ENCODE peak calls at places on chromosomes 11 and 22, in eight cellular contexts. One of them, this sample, is unnamed.

GRCh38 chr11:14262271-14262846 is 96.6 kb downstream of the RRAS2 start:
- DNase-seq in osteocyte: no peak
- DNase-seq in kidney: no peak
- DNase-seq in MCF 10A: no peak
- DNase-seq in endothelial cell of umbilical vein: no peak
- DNase-seq in stomach: no peak
- DNase-seq in choroid plexus epithelial cell: peak; percentile 56
- DNase-seq in fibroblast of the aortic adventitia: peak; percentile 24
- DNase-seq in this sample: no peak

GRCh38 chr11:61718613-61719302 is 33.7 kb upstream of the MYRF start:
- DNase-seq in endothelial cell of umbilical vein: peak; percentile 64
- DNase-seq in choroid plexus epithelial cell: peak; percentile 63
- DNase-seq in fibroblast of the aortic adventitia: peak; percentile 55
- DNase-seq in osteocyte: no peak
- DNase-seq in kidney: no peak
- DNase-seq in MCF 10A: no peak
- DNase-seq in stomach: no peak
- DNase-seq in this sample: peak; percentile 27

GRCh38 chr22:42758929-42759629 is 38.4 kb upstream of the A4GALT start:
- DNase-seq in choroid plexus epithelial cell: peak; percentile 90
- DNase-seq in MCF 10A: peak; percentile 82
- DNase-seq in kidney: no peak
- DNase-seq in fibroblast of the aortic adventitia: peak; percentile 80
- DNase-seq in endothelial cell of umbilical vein: no peak
- DNase-seq in osteocyte: no peak
- DNase-seq in stomach: no peak
- DNase-seq in this sample: peak; percentile 38

GRCh38 chr11:123137496-123138270 is 57.4 kb downstream of the CLMP start:
- DNase-seq in stomach: peak; percentile 47
- DNase-seq in fibroblast of the aortic adventitia: peak; percentile 92
- DNase-seq in osteocyte: peak; percentile 94
- DNase-seq in kidney: peak; percentile 97
- DNase-seq in endothelial cell of umbilical vein: peak; percentile 33
- DNase-seq in choroid plexus epithelial cell: peak; percentile 75
- DNase-seq in MCF 10A: no peak
- DNase-seq in this sample: peak; percentile 84

GRCh38 chr11:86116386-86116726 is 47.5 kb upstream of the PICALM start:
- DNase-seq in MCF 10A: peak; percentile 77
- DNase-seq in fibroblast of the aortic adventitia: peak; percentile 93
- DNase-seq in endothelial cell of umbilical vein: no peak
- DNase-seq in osteocyte: no peak
- DNase-seq in choroid plexus epithelial cell: peak; percentile 81
- DNase-seq in stomach: no peak
- DNase-seq in kidney: no peak
- DNase-seq in this sample: no peak

GRCh38 chr11:65781152-65781961 is 581 bp upstream of the AP5B1 start:
- DNase-seq in kidney: peak; percentile 78
- DNase-seq in endothelial cell of umbilical vein: peak; percentile 35
- DNase-seq in choroid plexus epithelial cell: no peak
- DNase-seq in osteocyte: no peak
- DNase-seq in fibroblast of the aortic adventitia: peak; percentile 9
- DNase-seq in stomach: no peak
- DNase-seq in MCF 10A: no peak
- DNase-seq in this sample: no peak

GRCh38 chr22:38924197-38924952 is 33.0 kb upstream of the APOBEC3A start:
- DNase-seq in kidney: peak; percentile 94
- DNase-seq in endothelial cell of umbilical vein: peak; percentile 94
- DNase-seq in choroid plexus epithelial cell: peak; percentile 88
- DNase-seq in MCF 10A: peak; percentile 81
- DNase-seq in stomach: peak; percentile 94
- DNase-seq in fibroblast of the aortic adventitia: peak; percentile 98
- DNase-seq in osteocyte: peak; percentile 81
- DNase-seq in this sample: peak; percentile 88

GRCh38 chr11:67640758-67641113 is 1.2 kb upstream of the TBX10 start:
- DNase-seq in kidney: peak; percentile 52
- DNase-seq in choroid plexus epithelial cell: no peak
- DNase-seq in endothelial cell of umbilical vein: no peak
- DNase-seq in MCF 10A: no peak
- DNase-seq in stomach: no peak
- DNase-seq in osteocyte: no peak
- DNase-seq in fibroblast of the aortic adventitia: no peak
- DNase-seq in this sample: no peak

GRCh38 chr11:44624761-44625221 is 59.3 kb downstream of the CD82 start:
- DNase-seq in osteocyte: peak; percentile 71
- DNase-seq in kidney: no peak
- DNase-seq in endothelial cell of umbilical vein: no peak
- DNase-seq in stomach: peak; percentile 13
- DNase-seq in fibroblast of the aortic adventitia: no peak
- DNase-seq in MCF 10A: no peak
- DNase-seq in choroid plexus epithelial cell: no peak
- DNase-seq in this sample: no peak

GRCh38 chr11:130781906-130782305 is 134.4 kb downstream of the SNX19 start:
- DNase-seq in stomach: no peak
- DNase-seq in choroid plexus epithelial cell: no peak
- DNase-seq in osteocyte: no peak
- DNase-seq in endothelial cell of umbilical vein: peak; percentile 14
- DNase-seq in MCF 10A: peak; percentile 60
- DNase-seq in kidney: no peak
- DNase-seq in fibroblast of the aortic adventitia: peak; percentile 70
- DNase-seq in this sample: no peak

GRCh38 chr22:25077964-25078363 is 121.7 kb upstream of the CRYBB3 start:
- DNase-seq in endothelial cell of umbilical vein: no peak
- DNase-seq in osteocyte: no peak
- DNase-seq in MCF 10A: no peak
- DNase-seq in fibroblast of the aortic adventitia: no peak
- DNase-seq in stomach: no peak
- DNase-seq in choroid plexus epithelial cell: no peak
- DNase-seq in kidney: no peak
- DNase-seq in this sample: no peak

GRCh38 chr22:20258584-20259335 is 9.4 kb downstream of the RTN4R start:
- DNase-seq in choroid plexus epithelial cell: no peak
- DNase-seq in fibroblast of the aortic adventitia: no peak
- DNase-seq in stomach: no peak
- DNase-seq in endothelial cell of umbilical vein: no peak
- DNase-seq in osteocyte: no peak
- DNase-seq in kidney: no peak
- DNase-seq in MCF 10A: no peak
- DNase-seq in this sample: no peak

GRCh38 chr22:17199131-17199731 is 20.0 kb downstream of the ADA2 start:
- DNase-seq in osteocyte: no peak
- DNase-seq in fibroblast of the aortic adventitia: peak; percentile 78
- DNase-seq in choroid plexus epithelial cell: peak; percentile 42
- DNase-seq in kidney: peak; percentile 38
- DNase-seq in stomach: no peak
- DNase-seq in endothelial cell of umbilical vein: no peak
- DNase-seq in MCF 10A: no peak
- DNase-seq in this sample: peak; percentile 64

GRCh38 chr22:20885557-20886323 is 26.9 kb downstream of the SNAP29 start:
- DNase-seq in osteocyte: peak; percentile 90
- DNase-seq in kidney: peak; percentile 87
- DNase-seq in stomach: peak; percentile 83
- DNase-seq in fibroblast of the aortic adventitia: peak; percentile 90
- DNase-seq in endothelial cell of umbilical vein: peak; percentile 88
- DNase-seq in MCF 10A: peak; percentile 80
- DNase-seq in choroid plexus epithelial cell: peak; percentile 90
- DNase-seq in this sample: peak; percentile 59

GRCh38 chr11:13386567-13386966 is 76.5 kb downstream of the BTBD10 start:
- DNase-seq in fibroblast of the aortic adventitia: no peak
- DNase-seq in osteocyte: no peak
- DNase-seq in MCF 10A: no peak
- DNase-seq in kidney: no peak
- DNase-seq in choroid plexus epithelial cell: no peak
- DNase-seq in stomach: no peak
- DNase-seq in endothelial cell of umbilical vein: no peak
- DNase-seq in this sample: no peak

GRCh38 chr11:13073119-13073981 is 64.2 kb downstream of the RASSF10 start:
- DNase-seq in stomach: no peak
- DNase-seq in endothelial cell of umbilical vein: peak; percentile 16
- DNase-seq in osteocyte: no peak
- DNase-seq in MCF 10A: peak; percentile 93
- DNase-seq in kidney: no peak
- DNase-seq in fibroblast of the aortic adventitia: peak; percentile 47
- DNase-seq in choroid plexus epithelial cell: peak; percentile 62
- DNase-seq in this sample: no peak

GRCh38 chr11:35365395-35365794 is 54.0 kb downstream of the SLC1A2 start:
- DNase-seq in kidney: no peak
- DNase-seq in stomach: no peak
- DNase-seq in osteocyte: no peak
- DNase-seq in choroid plexus epithelial cell: no peak
- DNase-seq in fibroblast of the aortic adventitia: no peak
- DNase-seq in MCF 10A: no peak
- DNase-seq in endothelial cell of umbilical vein: no peak
- DNase-seq in this sample: no peak

GRCh38 chr11:96050435-96051182 is 126.7 kb upstream of the MTMR2 start:
- DNase-seq in choroid plexus epithelial cell: peak; percentile 97
- DNase-seq in MCF 10A: no peak
- DNase-seq in kidney: no peak
- DNase-seq in osteocyte: no peak
- DNase-seq in fibroblast of the aortic adventitia: peak; percentile 83
- DNase-seq in endothelial cell of umbilical vein: no peak
- DNase-seq in stomach: no peak
- DNase-seq in this sample: no peak

GRCh38 chr22:48303360-48303725 is 1524.3 kb downstream of the BRD1 start:
- DNase-seq in kidney: no peak
- DNase-seq in stomach: no peak
- DNase-seq in osteocyte: no peak
- DNase-seq in fibroblast of the aortic adventitia: no peak
- DNase-seq in choroid plexus epithelial cell: no peak
- DNase-seq in endothelial cell of umbilical vein: no peak
- DNase-seq in MCF 10A: no peak
- DNase-seq in this sample: no peak

GRCh38 chr22:47063606-47064005 is 301.2 kb downstream of the TBC1D22A start:
- DNase-seq in fibroblast of the aortic adventitia: no peak
- DNase-seq in stomach: peak; percentile 3
- DNase-seq in choroid plexus epithelial cell: no peak
- DNase-seq in MCF 10A: no peak
- DNase-seq in osteocyte: no peak
- DNase-seq in kidney: no peak
- DNase-seq in endothelial cell of umbilical vein: no peak
- DNase-seq in this sample: no peak

GRCh38 chr11:13448876-13449275 is 14.1 kb downstream of the BTBD10 start:
- DNase-seq in stomach: no peak
- DNase-seq in osteocyte: no peak
- DNase-seq in fibroblast of the aortic adventitia: peak; percentile 78
- DNase-seq in MCF 10A: peak; percentile 41
- DNase-seq in choroid plexus epithelial cell: peak; percentile 76
- DNase-seq in endothelial cell of umbilical vein: peak; percentile 45
- DNase-seq in kidney: no peak
- DNase-seq in this sample: no peak

GRCh38 chr11:97269527-97269926 is 879.7 kb downstream of the JRKL start:
- DNase-seq in stomach: no peak
- DNase-seq in osteocyte: no peak
- DNase-seq in kidney: no peak
- DNase-seq in fibroblast of the aortic adventitia: no peak
- DNase-seq in choroid plexus epithelial cell: peak; percentile 26
- DNase-seq in MCF 10A: peak; percentile 45
- DNase-seq in endothelial cell of umbilical vein: no peak
- DNase-seq in this sample: no peak
- TF ChIP-seq CTCF in stomach: no peak
- TF ChIP-seq CTCF in osteocyte: peak; percentile 26
- TF ChIP-seq CTCF in kidney: peak; percentile 10
- TF ChIP-seq CTCF in fibroblast of the aortic adventitia: no peak
- TF ChIP-seq CTCF in choroid plexus epithelial cell: peak; percentile 40
- TF ChIP-seq CTCF in MCF 10A: peak; percentile 40
- TF ChIP-seq CTCF in endothelial cell of umbilical vein: no peak
- TF ChIP-seq CTCF in this sample: no peak

GRCh38 chr22:29156507-29156906 is 49.2 kb upstream of the EMID1 start:
- DNase-seq in choroid plexus epithelial cell: peak; percentile 55
- DNase-seq in fibroblast of the aortic adventitia: no peak
- DNase-seq in endothelial cell of umbilical vein: no peak
- DNase-seq in stomach: no peak
- DNase-seq in kidney: no peak
- DNase-seq in MCF 10A: no peak
- DNase-seq in osteocyte: no peak
- DNase-seq in this sample: no peak
- TF ChIP-seq CTCF in choroid plexus epithelial cell: peak; percentile 62
- TF ChIP-seq CTCF in fibroblast of the aortic adventitia: no peak
- TF ChIP-seq CTCF in endothelial cell of umbilical vein: no peak
- TF ChIP-seq CTCF in stomach: no peak
- TF ChIP-seq CTCF in kidney: no peak
- TF ChIP-seq CTCF in MCF 10A: no peak
- TF ChIP-seq CTCF in osteocyte: no peak
- TF ChIP-seq CTCF in this sample: peak; percentile 12

GRCh38 chr11:2975594-2975993 is 16.5 kb downstream of the NAP1L4 start:
- DNase-seq in kidney: no peak
- DNase-seq in stomach: peak; percentile 32
- DNase-seq in choroid plexus epithelial cell: peak; percentile 73
- DNase-seq in osteocyte: no peak
- DNase-seq in MCF 10A: peak; percentile 62
- DNase-seq in fibroblast of the aortic adventitia: peak; percentile 32
- DNase-seq in endothelial cell of umbilical vein: no peak
- DNase-seq in this sample: no peak

GRCh38 chr11:2980168-2980840 is 11.8 kb downstream of the NAP1L4 start:
- DNase-seq in endothelial cell of umbilical vein: no peak
- DNase-seq in fibroblast of the aortic adventitia: no peak
- DNase-seq in osteocyte: no peak
- DNase-seq in kidney: no peak
- DNase-seq in stomach: no peak
- DNase-seq in choroid plexus epithelial cell: no peak
- DNase-seq in MCF 10A: peak; percentile 42
- DNase-seq in this sample: no peak

GRCh38 chr11:2976289-2977063 is 15.7 kb downstream of the NAP1L4 start:
- DNase-seq in choroid plexus epithelial cell: no peak
- DNase-seq in MCF 10A: no peak
- DNase-seq in osteocyte: no peak
- DNase-seq in kidney: no peak
- DNase-seq in stomach: no peak
- DNase-seq in fibroblast of the aortic adventitia: no peak
- DNase-seq in endothelial cell of umbilical vein: no peak
- DNase-seq in this sample: no peak

GRCh38 chr11:2974272-2974671 is 17.9 kb downstream of the NAP1L4 start:
- DNase-seq in endothelial cell of umbilical vein: no peak
- DNase-seq in fibroblast of the aortic adventitia: no peak
- DNase-seq in kidney: no peak
- DNase-seq in osteocyte: no peak
- DNase-seq in choroid plexus epithelial cell: no peak
- DNase-seq in MCF 10A: no peak
- DNase-seq in stomach: no peak
- DNase-seq in this sample: no peak

GRCh38 chr11:2977113-2977512 is 15.0 kb downstream of the NAP1L4 start:
- DNase-seq in stomach: no peak
- DNase-seq in choroid plexus epithelial cell: no peak
- DNase-seq in fibroblast of the aortic adventitia: no peak
- DNase-seq in MCF 10A: no peak
- DNase-seq in endothelial cell of umbilical vein: no peak
- DNase-seq in kidney: no peak
- DNase-seq in osteocyte: no peak
- DNase-seq in this sample: no peak
- TF ChIP-seq CTCF in stomach: no peak
- TF ChIP-seq CTCF in choroid plexus epithelial cell: no peak
- TF ChIP-seq CTCF in fibroblast of the aortic adventitia: no peak
- TF ChIP-seq CTCF in MCF 10A: no peak
- TF ChIP-seq CTCF in endothelial cell of umbilical vein: no peak
- TF ChIP-seq CTCF in kidney: no peak
- TF ChIP-seq CTCF in osteocyte: no peak
- TF ChIP-seq CTCF in this sample: no peak

DNA sequence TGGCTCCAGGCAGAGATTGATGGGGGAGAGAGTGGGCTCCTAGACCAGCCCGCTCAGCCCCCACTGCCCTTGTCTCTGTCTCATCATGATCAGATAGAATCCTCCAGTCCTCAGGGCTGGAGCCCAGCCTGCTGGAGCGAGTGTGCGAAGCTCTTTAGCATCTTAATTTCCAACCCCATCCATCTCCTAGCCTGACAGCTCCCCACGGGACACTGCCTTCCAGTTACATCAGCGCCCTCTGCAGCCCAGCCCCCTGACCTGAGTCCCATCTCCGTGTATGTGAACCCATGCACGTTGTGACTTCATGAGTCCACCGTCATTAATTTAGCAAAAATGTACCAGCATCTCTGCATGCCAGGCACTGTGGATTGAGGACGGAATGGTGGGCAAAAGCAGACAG is 2.1 kb downstream of the P2RX3 start:
- DNase-seq in fibroblast of the aortic adventitia: no peak
- DNase-seq in kidney: no peak
- DNase-seq in osteocyte: no peak
- DNase-seq in choroid plexus epithelial cell: peak; percentile 26
- DNase-seq in MCF 10A: peak; percentile 30
- DNase-seq in stomach: no peak
- DNase-seq in endothelial cell of umbilical vein: peak; percentile 19
- DNase-seq in this sample: no peak
- TF ChIP-seq CTCF in fibroblast of the aortic adventitia: no peak
- TF ChIP-seq CTCF in kidney: no peak
- TF ChIP-seq CTCF in osteocyte: no peak
- TF ChIP-seq CTCF in choroid plexus epithelial cell: peak; percentile 23
- TF ChIP-seq CTCF in MCF 10A: no peak
- TF ChIP-seq CTCF in stomach: no peak
- TF ChIP-seq CTCF in endothelial cell of umbilical vein: no peak
- TF ChIP-seq CTCF in this sample: peak; percentile 18

This sample was measured in AG09319.